ENCODE peak calls at places on chromosome 13, in six cellular contexts. T is GM12878, K is K562, F is H1, O is SK-N-SH, D is HepG2. P is an unnamed sample.

GRCh38 chr13:32135655-32136054 is 104.1 kb downstream of the FRY start:
- DNase-seq in K (no peak), T (no peak), D (no peak), F (no peak), O (no peak), P (no peak)

GRCh38 chr13:32911506-32911905 is 104.7 kb upstream of the KL start:
- DNase-seq in D (peak), F (no peak), T (no peak), K (no peak), O (peak), P (peak)

GRCh38 chr13:40813662-40814454 is 24.4 kb downstream of the SLC25A15 start:
- DNase-seq in D (peak), K (no peak), F (peak), O (peak), T (no peak), P (no peak)

GRCh38 chr13:111245781-111246384 is 74.6 kb upstream of the TEX29 start:
- DNase-seq in D (no peak), K (no peak), T (no peak), O (no peak), F (no peak), P (no peak)

GRCh38 chr13:28489536-28489935 is 5.4 kb downstream of the FLT1 start:
- DNase-seq in O (no peak), T (no peak), F (no peak), D (no peak), K (no peak), P (no peak)

GRCh38 chr13:49444517-49445395 is 682 bp downstream of the SETDB2 start:
- DNase-seq in D (peak), T (peak), K (no peak), F (no peak), O (peak), P (no peak)

GRCh38 chr13:40189885-40190655 is 476.4 kb downstream of the FOXO1 start:
- DNase-seq in T (no peak), K (no peak), O (peak), D (no peak), F (no peak), P (no peak)

GRCh38 chr13:68019901-68020300 is 789.8 kb upstream of the PCDH9 start:
- DNase-seq in O (no peak), D (no peak), F (no peak), K (no peak), T (no peak), P (no peak)

GRCh38 chr13:42876810-42877550 is 95.6 kb downstream of the FAM216B start:
- DNase-seq in K (no peak), T (no peak), F (no peak), D (no peak), O (no peak), P (no peak)

GRCh38 chr13:109211616-109212015 is 574.8 kb downstream of the IRS2 start:
- DNase-seq in F (no peak), D (no peak), K (no peak), O (peak), T (no peak), P (peak)

GRCh38 chr13:40204246-40204645 is 462.2 kb downstream of the FOXO1 start:
- DNase-seq in K (no peak), O (no peak), T (no peak), F (no peak), D (no peak), P (no peak)

GRCh38 chr13:107025991-107026390 is 458.1 kb upstream of the ARGLU1 start:
- DNase-seq in O (no peak), K (no peak), F (no peak), T (no peak), D (no peak), P (no peak)

GRCh38 chr13:30334663-30335386 is 27.5 kb upstream of the KATNAL1 start:
- DNase-seq in D (peak), F (peak), T (no peak), O (peak), K (peak), P (peak)

GRCh38 chr13:112583592-112584277 is 4.2 kb downstream of the TUBGCP3 start:
- DNase-seq in T (no peak), K (no peak), D (no peak), F (no peak), O (no peak), P (no peak)

GRCh38 chr13:48158915-48159314 is 64.0 kb upstream of the MED4 start:
- DNase-seq in O (no peak), D (no peak), F (no peak), T (no peak), K (no peak), P (no peak)

GRCh38 chr13:65892859-65893258 is 1337.3 kb downstream of the PCDH9 start:
- DNase-seq in K (no peak), T (no peak), F (no peak), D (no peak), O (no peak), P (no peak)

GRCh38 chr13:113304121-113304520 is 7.1 kb downstream of the LAMP1 start:
- DNase-seq in O (no peak), D (no peak), K (no peak), F (no peak), T (no peak), P (no peak)

GRCh38 chr13:75312884-75313520 is 169.0 kb downstream of the TBC1D4 start:
- DNase-seq in K (no peak), F (no peak), O (no peak), D (no peak), T (no peak), P (no peak)

GRCh38 chr13:20702530-20702929 is 969 bp upstream of the IL17D start:
- DNase-seq in T (no peak), O (no peak), K (no peak), D (no peak), F (no peak), P (no peak)

GRCh38 chr13:75136151-75136550 is 345.8 kb downstream of the TBC1D4 start:
- DNase-seq in T (no peak), D (no peak), O (no peak), K (no peak), F (no peak), P (no peak)

GRCh38 chr13:99796175-99796819 is 175.3 kb downstream of the ZIC5 start:
- DNase-seq in F (peak), K (peak), D (peak), T (no peak), O (no peak), P (no peak)

GRCh38 chr13:41605319-41606285 is 148.3 kb downstream of the RGCC start:
- DNase-seq in O (no peak), K (no peak), F (no peak), D (peak), T (no peak), P (no peak)

GRCh38 chr13:113129921-113130750 is 7.5 kb downstream of the F10 start:
- DNase-seq in D (no peak), O (no peak), F (no peak), T (no peak), K (no peak), P (no peak)

GRCh38 chr13:107376393-107377085 is 808.6 kb upstream of the ARGLU1 start:
- DNase-seq in F (no peak), O (peak), D (no peak), K (no peak), T (no peak), P (no peak)

GRCh38 chr13:93230466-93230865 is 3.9 kb downstream of the GPC6 start:
- DNase-seq in T (no peak), F (no peak), K (no peak), D (peak), O (no peak), P (no peak)

GRCh38 chr13:76455960-76456359 is 430.2 kb downstream of the KCTD12 start:
- DNase-seq in D (no peak), T (no peak), F (no peak), K (no peak), O (no peak), P (no peak)

GRCh38 chr13:21124853-21125252 is 51.5 kb downstream of the SKA3 start:
- DNase-seq in T (no peak), F (no peak), O (peak), D (peak), K (no peak), P (no peak)

GRCh38 chr13:99806671-99807070 is 164.9 kb downstream of the ZIC5 start:
- DNase-seq in K (no peak), O (peak), D (no peak), T (no peak), F (no peak), P (no peak)

GRCh38 chr13:82800391-82800790 is 1081.9 kb downstream of the SLITRK1 start:
- DNase-seq in T (no peak), D (no peak), F (no peak), K (no peak), O (no peak), P (no peak)

GRCh38 chr13:100675660-100676129 is 1.1 kb upstream of the TMTC4 start:
- DNase-seq in K (no peak), O (no peak), T (no peak), F (no peak), D (no peak), P (no peak)

DNA sequence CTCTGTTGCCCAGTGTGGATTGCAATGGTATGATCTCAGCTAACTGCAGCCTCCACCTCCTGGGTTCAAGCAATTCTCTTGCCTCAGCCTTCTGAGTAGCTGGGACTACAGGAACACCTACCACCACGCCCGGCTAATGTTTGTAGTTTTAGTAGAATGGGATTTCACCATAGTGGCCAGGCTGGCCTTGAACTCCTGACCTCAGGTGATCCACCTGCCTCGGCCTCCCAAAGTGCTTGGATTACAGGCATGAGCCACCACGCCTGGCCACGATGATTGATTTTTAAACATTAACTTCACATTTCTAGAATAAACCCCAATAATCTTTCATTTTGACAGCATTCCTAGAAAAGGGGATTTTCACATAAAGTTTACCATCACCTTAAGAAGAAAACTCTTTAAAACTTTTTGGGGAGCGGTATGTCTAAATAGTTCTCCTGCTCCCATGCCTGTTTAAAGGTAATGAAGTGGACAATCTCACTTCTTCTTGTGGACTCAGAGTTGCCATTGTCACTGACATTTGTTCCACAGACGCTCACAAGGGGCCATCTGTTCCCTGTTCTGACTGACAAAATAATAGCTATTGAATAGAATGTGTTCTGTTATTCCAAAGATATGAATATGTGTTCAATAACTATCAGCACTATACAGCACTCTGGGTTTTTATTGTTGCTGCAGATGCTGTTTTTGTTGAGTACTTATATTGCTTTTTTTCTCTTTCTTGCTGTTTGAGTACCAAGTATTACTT is 66.1 kb upstream of the C1QTNF9B start:
- DNase-seq in D (no peak), O (no peak), T (no peak), K (no peak), F (no peak), P (no peak)
- H2AFZ ChIP-seq in D (no peak), O (no peak), T (peak), K (no peak), F (no peak), P (no peak)

GRCh38 chr13:52104624-52105023 is 24.2 kb downstream of the NEK5 start:
- DNase-seq in K (no peak), O (no peak), T (no peak), D (peak), F (no peak), P (no peak)

GRCh38 chr13:52105841-52106240 is 23.0 kb downstream of the NEK5 start:
- DNase-seq in D (no peak), K (no peak), T (no peak), F (no peak), O (no peak), P (no peak)

GRCh38 chr13:52112606-52113005 is 16.3 kb downstream of the NEK5 start:
- DNase-seq in T (no peak), D (no peak), F (no peak), K (no peak), O (no peak), P (no peak)

GRCh38 chr13:52103386-52103785 is 25.5 kb downstream of the NEK5 start:
- DNase-seq in T (no peak), O (no peak), F (no peak), K (no peak), D (no peak), P (no peak)

DNA sequence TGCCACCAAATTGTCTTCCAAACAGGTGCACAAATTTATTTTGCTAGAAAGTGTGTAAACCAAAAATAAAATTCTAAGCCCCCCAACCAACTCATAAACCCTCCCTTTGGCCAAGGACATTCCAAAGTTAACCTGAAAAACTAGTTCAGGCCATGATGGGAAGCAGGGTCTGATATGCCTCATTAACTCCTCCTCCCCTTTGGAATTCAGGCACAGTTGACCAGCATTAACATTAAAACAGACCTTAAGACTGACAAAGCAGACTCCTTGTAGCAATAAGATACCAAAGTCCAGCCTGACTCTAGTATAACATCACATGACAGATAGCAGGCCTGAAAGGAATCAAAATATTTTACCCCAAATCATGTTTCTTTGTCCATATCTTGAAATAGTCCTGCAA is 19.8 kb downstream of the NEK5 start:
- DNase-seq in O (no peak), D (no peak), T (no peak), K (no peak), F (no peak), P (no peak)
- TF ChIP-seq SIN3A in O (no peak), D (no peak), T (no peak), K (no peak), F (no peak), P (no peak)

DNA sequence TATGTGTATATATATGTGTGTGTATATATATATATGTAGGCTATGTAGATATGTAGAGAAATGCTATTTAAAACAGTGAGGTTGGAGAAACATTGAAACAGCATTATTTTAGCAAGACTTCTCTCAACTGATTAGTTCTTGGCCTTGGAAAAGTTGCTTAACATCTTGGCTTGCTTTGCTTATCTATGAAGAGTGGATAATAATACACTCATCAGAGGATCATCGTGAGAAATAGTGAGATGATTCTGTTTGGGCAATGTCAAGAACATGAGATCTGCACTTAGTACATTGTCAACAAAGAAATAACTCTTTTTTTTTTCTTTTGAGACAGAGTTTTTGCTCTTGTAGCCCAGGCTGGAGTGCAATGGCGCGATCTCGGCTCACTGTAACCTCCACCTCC is 128.3 kb downstream of the KLF5 start:
- DNase-seq in F (no peak), T (no peak), D (no peak), O (no peak), K (no peak), P (no peak)
- TF ChIP-seq YY1 in F (no peak), T (no peak), D (no peak), O (no peak), K (no peak), P (no peak)

DNA sequence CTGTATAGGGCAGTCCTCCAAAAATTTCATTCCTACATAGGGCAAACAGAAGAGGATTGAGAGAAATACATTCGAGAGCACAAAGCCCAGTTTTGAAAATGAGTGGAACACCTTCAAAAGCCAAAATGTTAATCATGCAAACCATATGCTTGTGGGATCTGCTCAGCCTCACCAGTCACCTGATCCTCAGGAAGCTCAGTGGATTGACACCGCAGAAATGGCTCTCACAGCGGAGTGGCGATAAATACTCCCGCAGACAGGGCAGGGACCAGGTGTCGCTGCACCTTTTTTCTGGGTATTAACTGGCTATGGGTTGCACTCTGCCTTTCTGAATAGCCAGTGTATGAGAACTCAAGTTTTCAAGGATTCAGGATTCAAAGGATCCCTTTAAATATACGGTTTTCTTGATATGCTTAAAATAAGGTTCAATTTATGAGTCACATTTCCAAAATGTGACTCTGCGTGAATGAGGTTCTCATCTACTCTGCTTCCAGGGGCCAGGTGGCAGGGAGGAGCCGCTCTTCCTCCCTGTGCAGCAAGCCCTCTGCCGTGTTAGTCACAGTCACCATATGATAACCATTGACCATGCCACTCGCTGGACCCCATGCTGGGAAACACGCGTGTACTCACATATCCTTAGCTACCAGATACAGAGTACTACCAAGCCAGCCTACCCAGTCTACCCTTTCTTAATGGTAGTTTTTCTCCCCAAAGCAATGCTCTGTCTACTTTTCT is 18.3 kb upstream of the DHRS12 start:
- DNase-seq in T (no peak), O (no peak), K (no peak), F (no peak), D (no peak), P (no peak)
- H2AFZ ChIP-seq in T (no peak), O (no peak), K (no peak), F (no peak), D (no peak), P (no peak)